ENCODE peak calls at places on chromosomes 13 and 19, in four cellular contexts. One of them, this sample, is unnamed.

GRCh38 chr13:45592758-45593157 is 22.8 kb downstream of the ERICH6B start:
- DNase-seq in activated CD8-positive, alpha-beta T cell treated with anti-CD3 and anti-CD28 coated beads for 36 hours: no peak
- DNase-seq in NCI-H345: no peak
- DNase-seq in neural progenitor cell: no peak
- DNase-seq in this sample: no peak

GRCh38 chr19:45591004-45591637 is 6.5 kb upstream of the OPA3 start:
- DNase-seq in activated CD8-positive, alpha-beta T cell treated with anti-CD3 and anti-CD28 coated beads for 36 hours: peak
- DNase-seq in NCI-H345: peak
- DNase-seq in neural progenitor cell: peak
- DNase-seq in this sample: peak

GRCh38 chr19:47994209-47994802 is at the start of gene ELSPBP1:
- DNase-seq in activated CD8-positive, alpha-beta T cell treated with anti-CD3 and anti-CD28 coated beads for 36 hours: no peak
- DNase-seq in NCI-H345: no peak
- DNase-seq in neural progenitor cell: no peak
- DNase-seq in this sample: no peak

GRCh38 chr13:76928456-76928855 is 19.9 kb upstream of the ACOD1 start:
- DNase-seq in activated CD8-positive, alpha-beta T cell treated with anti-CD3 and anti-CD28 coated beads for 36 hours: no peak
- DNase-seq in NCI-H345: no peak
- DNase-seq in neural progenitor cell: no peak
- DNase-seq in this sample: no peak

GRCh38 chr13:50127017-50127725 is 111.9 kb downstream of the KCNRG start:
- DNase-seq in activated CD8-positive, alpha-beta T cell treated with anti-CD3 and anti-CD28 coated beads for 36 hours: peak
- DNase-seq in NCI-H345: no peak
- DNase-seq in neural progenitor cell: peak
- DNase-seq in this sample: peak

GRCh38 chr19:47112166-47112663 is 1.4 kb downstream of the ZC3H4 start:
- DNase-seq in activated CD8-positive, alpha-beta T cell treated with anti-CD3 and anti-CD28 coated beads for 36 hours: peak
- DNase-seq in NCI-H345: peak
- DNase-seq in neural progenitor cell: peak
- DNase-seq in this sample: peak

GRCh38 chr13:30338952-30339351 is 31.6 kb upstream of the KATNAL1 start:
- DNase-seq in activated CD8-positive, alpha-beta T cell treated with anti-CD3 and anti-CD28 coated beads for 36 hours: no peak
- DNase-seq in NCI-H345: no peak
- DNase-seq in neural progenitor cell: no peak
- DNase-seq in this sample: no peak

GRCh38 chr13:85828094-85828684 is 29.0 kb upstream of the SLITRK6 start:
- DNase-seq in activated CD8-positive, alpha-beta T cell treated with anti-CD3 and anti-CD28 coated beads for 36 hours: no peak
- DNase-seq in NCI-H345: peak
- DNase-seq in neural progenitor cell: peak
- DNase-seq in this sample: no peak

GRCh38 chr19:18776736-18777135 is 14.4 kb downstream of the COMP start:
- DNase-seq in activated CD8-positive, alpha-beta T cell treated with anti-CD3 and anti-CD28 coated beads for 36 hours: peak
- DNase-seq in NCI-H345: no peak
- DNase-seq in neural progenitor cell: no peak
- DNase-seq in this sample: no peak

GRCh38 chr13:20713751-20714150 is 10.3 kb downstream of the IL17D start:
- DNase-seq in activated CD8-positive, alpha-beta T cell treated with anti-CD3 and anti-CD28 coated beads for 36 hours: peak
- DNase-seq in NCI-H345: no peak
- DNase-seq in neural progenitor cell: no peak
- DNase-seq in this sample: no peak

GRCh38 chr19:12943437-12944044 is 2.1 kb upstream of the RAD23A start:
- DNase-seq in activated CD8-positive, alpha-beta T cell treated with anti-CD3 and anti-CD28 coated beads for 36 hours: no peak
- DNase-seq in NCI-H345: no peak
- DNase-seq in neural progenitor cell: no peak
- DNase-seq in this sample: no peak

GRCh38 chr13:65966991-65967451 is 1263.1 kb downstream of the PCDH9 start:
- DNase-seq in activated CD8-positive, alpha-beta T cell treated with anti-CD3 and anti-CD28 coated beads for 36 hours: no peak
- DNase-seq in NCI-H345: no peak
- DNase-seq in neural progenitor cell: peak
- DNase-seq in this sample: no peak

GRCh38 chr19:46373573-46374359 is 26.9 kb downstream of the PPP5C start:
- DNase-seq in activated CD8-positive, alpha-beta T cell treated with anti-CD3 and anti-CD28 coated beads for 36 hours: no peak
- DNase-seq in NCI-H345: peak
- DNase-seq in neural progenitor cell: peak
- DNase-seq in this sample: no peak

GRCh38 chr19:15471639-15472101 is 7.3 kb upstream of the RASAL3 start:
- DNase-seq in activated CD8-positive, alpha-beta T cell treated with anti-CD3 and anti-CD28 coated beads for 36 hours: no peak
- DNase-seq in NCI-H345: no peak
- DNase-seq in neural progenitor cell: no peak
- DNase-seq in this sample: no peak

GRCh38 chr13:98454389-98454881 is 122.5 kb downstream of the STK24 start:
- DNase-seq in activated CD8-positive, alpha-beta T cell treated with anti-CD3 and anti-CD28 coated beads for 36 hours: no peak
- DNase-seq in NCI-H345: peak
- DNase-seq in neural progenitor cell: no peak
- DNase-seq in this sample: no peak

GRCh38 chr19:45637890-45638667 is 1.1 kb downstream of the EML2 start:
- DNase-seq in activated CD8-positive, alpha-beta T cell treated with anti-CD3 and anti-CD28 coated beads for 36 hours: no peak
- DNase-seq in NCI-H345: no peak
- DNase-seq in neural progenitor cell: no peak
- DNase-seq in this sample: no peak